ENCODE peak calls at places on chromosomes 3 and 15, in eight cellular contexts. L, P, J, I, E, Q, H and M are unnamed samples.

GRCh38 chr15:58081446-58081845 is 15.9 kb upstream of the ALDH1A2 start:
- DNase-seq in L (no peak), H (no peak), E (no peak), Q (no peak), J (peak; percentile 35), I (no peak), P (no peak), M (no peak)

GRCh38 chr3:153103406-153103945 is 58.5 kb upstream of the RAP2B start:
- DNase-seq in H (no peak), I (no peak), Q (no peak), P (no peak), E (no peak), L (no peak), J (no peak), M (no peak)

GRCh38 chr3:65894126-65894525 is 144.6 kb downstream of the MAGI1 start:
- DNase-seq in E (no peak), J (no peak), I (no peak), P (no peak), H (no peak), L (no peak), Q (no peak), M (no peak)

GRCh38 chr15:62617741-62618140 is 424.8 kb upstream of the TPM1 start:
- DNase-seq in I (no peak), L (no peak), P (no peak), H (no peak), J (peak; percentile 17), Q (no peak), E (no peak), M (no peak)

GRCh38 chr15:39920510-39921273 is 626 bp upstream of the GPR176 start:
- DNase-seq in P (peak; percentile 68), Q (peak; percentile 85), L (peak; percentile 55), H (peak; percentile 82), J (peak; percentile 85), I (peak; percentile 66), E (peak; percentile 82), M (peak; percentile 70)

GRCh38 chr3:108296239-108296638 is at the start of gene HHLA2:
- DNase-seq in H (no peak), Q (no peak), I (no peak), P (no peak), J (no peak), E (no peak), L (no peak), M (peak; percentile 17)

GRCh38 chr3:12266038-12266437 is 22.8 kb upstream of the PPARG start:
- DNase-seq in J (no peak), P (no peak), I (no peak), Q (no peak), L (no peak), E (no peak), H (no peak), M (no peak)

GRCh38 chr3:148791296-148791695 is 36.3 kb upstream of the CPB1 start:
- DNase-seq in L (no peak), P (peak; percentile 60), J (no peak), I (no peak), Q (no peak), E (peak; percentile 73), H (no peak), M (no peak)

GRCh38 chr15:71708052-71708432 is 102.3 kb upstream of the NR2E3 start:
- DNase-seq in Q (no peak), J (no peak), L (no peak), H (no peak), E (no peak), I (no peak), P (no peak), M (no peak)

GRCh38 chr3:13564751-13565560 is 16.0 kb downstream of the FBLN2 start:
- DNase-seq in E (no peak), P (no peak), L (no peak), Q (no peak), I (no peak), J (no peak), H (no peak), M (no peak)

GRCh38 chr15:33623010-33623409 is 312.2 kb downstream of the RYR3 start:
- DNase-seq in P (no peak), L (no peak), J (no peak), E (no peak), I (no peak), Q (no peak), H (no peak), M (no peak)

GRCh38 chr3:127329647-127330285 is 41.9 kb upstream of the PRR20G start:
- DNase-seq in J (no peak), Q (no peak), P (no peak), I (no peak), L (no peak), H (no peak), E (no peak), M (no peak)

GRCh38 chr3:150763122-150763840 is at the start of gene SIAH2:
- DNase-seq in E (peak; percentile 97), H (peak; percentile 95), P (peak; percentile 89), Q (peak; percentile 92), I (peak; percentile 88), J (peak; percentile 96), L (peak; percentile 64), M (peak; percentile 96)

GRCh38 chr3:29381595-29381994 is 100.7 kb downstream of the RBMS3 start:
- DNase-seq in P (no peak), J (no peak), I (no peak), E (no peak), H (no peak), L (no peak), Q (no peak), M (no peak)

GRCh38 chr3:97857401-97857800 is 35.6 kb downstream of the CRYBG3 start:
- DNase-seq in E (no peak), J (no peak), P (no peak), L (no peak), Q (no peak), H (no peak), I (no peak), M (no peak)

GRCh38 chr3:179068779-179069530 is 2.7 kb downstream of the ZMAT3 start:
- DNase-seq in E (no peak), P (no peak), H (no peak), I (no peak), L (peak; percentile 17), J (peak; percentile 46), Q (no peak), M (no peak)

GRCh38 chr3:184791134-184791533 is 20.8 kb upstream of the VPS8 start:
- DNase-seq in L (peak; percentile 7), H (no peak), J (no peak), E (no peak), P (no peak), I (no peak), Q (no peak), M (no peak)

GRCh38 chr15:26889298-26889898 is 22.5 kb downstream of the GABRA5 start:
- DNase-seq in L (peak; percentile 42), E (peak; percentile 57), I (no peak), Q (no peak), H (no peak), J (peak; percentile 40), P (peak; percentile 28), M (no peak)

GRCh38 chr3:117277816-117278215 is 568.2 kb downstream of the TUSC7 start:
- DNase-seq in H (no peak), I (no peak), L (no peak), P (no peak), J (no peak), E (no peak), Q (no peak), M (no peak)